ENCODE peak calls at places on chromosomes 13 and 19, in six cellular contexts. O is GM23248, E is stomach, H is RWPE2, S is DND-41, G is ovary. F is an unnamed sample. For H3K4me1 and H3K9me3, the result is how much of the 10 kb centered on the place peaks cover.

GRCh38 chr19:4597278-4597974 is 37.9 kb upstream of the SEMA6B start:
- DNase-seq in O (no peak), E (no peak), H (no peak), S (no peak), G (no peak), F (no peak)

GRCh38 chr13:89455741-89456140 is 1784.6 kb downstream of the SLITRK5 start:
- DNase-seq in O (no peak), E (no peak), H (peak), S (no peak), G (no peak), F (no peak)

GRCh38 chr13:110687736-110688135 is 18.2 kb downstream of the CARS2 start:
- DNase-seq in O (no peak), E (no peak), H (no peak), S (no peak), G (no peak), F (no peak)

GRCh38 chr19:16326401-16327130 is 1.9 kb downstream of the KLF2 start:
- DNase-seq in O (peak), E (no peak), H (no peak), S (no peak), G (peak), F (no peak)

GRCh38 chr13:113559901-113560644 is 24.5 kb upstream of the TFDP1 start:
- DNase-seq in O (no peak), E (peak), H (peak), S (no peak), G (no peak), F (no peak)

GRCh38 chr13:51148223-51148951 is 37.3 kb upstream of the C13orf42 start:
- DNase-seq in O (no peak), E (no peak), H (no peak), S (no peak), G (no peak), F (no peak)

GRCh38 chr19:56273563-56274117 is 1.1 kb downstream of the EDDM13 start:
- DNase-seq in O (peak), E (no peak), H (no peak), S (no peak), G (no peak), F (no peak)

GRCh38 chr13:24274452-24274971 is 34.9 kb upstream of the C1QTNF9 start:
- DNase-seq in O (no peak), E (peak), H (no peak), S (peak), G (peak), F (no peak)

GRCh38 chr13:108895220-108895704 is 265.9 kb downstream of the MYO16 start:
- DNase-seq in O (peak), E (no peak), H (no peak), S (no peak), G (no peak), F (no peak)

GRCh38 chr19:2014731-2015610 is 543 bp downstream of the BTBD2 start:
- DNase-seq in O (peak), E (no peak), H (no peak), S (peak), G (peak), F (peak)

GRCh38 chr19:2244486-2244885 is 4.6 kb upstream of the AMH start:
- DNase-seq in O (no peak), E (no peak), H (no peak), S (no peak), G (no peak), F (no peak)

GRCh38 chr13:30235206-30235605 is 72.1 kb downstream of the KATNAL1 start:
- DNase-seq in O (peak), E (no peak), H (no peak), S (no peak), G (no peak), F (no peak)

GRCh38 chr19:11434703-11435056 is 241 bp downstream of the ODAD3 start:
- DNase-seq in O (no peak), E (no peak), H (no peak), S (no peak), G (no peak), F (no peak)

GRCh38 chr13:20393273-20394235 is 132.1 kb downstream of the CRYL1 start:
- DNase-seq in O (no peak), E (no peak), H (no peak), S (no peak), G (no peak), F (no peak)

GRCh38 chr13:44796597-44797517 is 192.4 kb downstream of the NUFIP1 start:
- DNase-seq in O (no peak), E (peak), H (no peak), S (no peak), G (no peak), F (no peak)

GRCh38 chr19:55704494-55705245 is 29.6 kb downstream of the EPN1 start:
- DNase-seq in O (peak), E (no peak), H (no peak), S (no peak), G (peak), F (no peak)

GRCh38 chr19:39940221-39940833 is 5.9 kb upstream of the FCGBP start:
- DNase-seq in O (no peak), E (no peak), H (no peak), S (no peak), G (no peak), F (no peak)

GRCh38 chr13:24087611-24088235 is 72.8 kb upstream of the SPATA13 start:
- DNase-seq in O (no peak), E (peak), H (no peak), S (no peak), G (peak), F (peak)

GRCh38 chr13:44976196-44976595 is 13.1 kb downstream of the NUFIP1 start:
- DNase-seq in O (no peak), E (no peak), H (no peak), S (no peak), G (no peak), F (no peak)

GRCh38 chr19:7848779-7849457 is 18.9 kb downstream of the EVI5L start:
- DNase-seq in O (no peak), E (no peak), H (peak), S (no peak), G (peak), F (peak)

GRCh38 chr19:7850975-7851622 is 21.1 kb downstream of the EVI5L start:
- DNase-seq in O (no peak), E (no peak), H (peak), S (no peak), G (no peak), F (no peak)

GRCh38 chr19:7851623-7852500 is 21.8 kb downstream of the EVI5L start:
- DNase-seq in O (no peak), E (no peak), H (peak), S (no peak), G (no peak), F (peak)

GRCh38 chr19:7850429-7850819 is 20.4 kb downstream of the EVI5L start:
- DNase-seq in O (no peak), E (no peak), H (no peak), S (no peak), G (peak), F (no peak)

DNA sequence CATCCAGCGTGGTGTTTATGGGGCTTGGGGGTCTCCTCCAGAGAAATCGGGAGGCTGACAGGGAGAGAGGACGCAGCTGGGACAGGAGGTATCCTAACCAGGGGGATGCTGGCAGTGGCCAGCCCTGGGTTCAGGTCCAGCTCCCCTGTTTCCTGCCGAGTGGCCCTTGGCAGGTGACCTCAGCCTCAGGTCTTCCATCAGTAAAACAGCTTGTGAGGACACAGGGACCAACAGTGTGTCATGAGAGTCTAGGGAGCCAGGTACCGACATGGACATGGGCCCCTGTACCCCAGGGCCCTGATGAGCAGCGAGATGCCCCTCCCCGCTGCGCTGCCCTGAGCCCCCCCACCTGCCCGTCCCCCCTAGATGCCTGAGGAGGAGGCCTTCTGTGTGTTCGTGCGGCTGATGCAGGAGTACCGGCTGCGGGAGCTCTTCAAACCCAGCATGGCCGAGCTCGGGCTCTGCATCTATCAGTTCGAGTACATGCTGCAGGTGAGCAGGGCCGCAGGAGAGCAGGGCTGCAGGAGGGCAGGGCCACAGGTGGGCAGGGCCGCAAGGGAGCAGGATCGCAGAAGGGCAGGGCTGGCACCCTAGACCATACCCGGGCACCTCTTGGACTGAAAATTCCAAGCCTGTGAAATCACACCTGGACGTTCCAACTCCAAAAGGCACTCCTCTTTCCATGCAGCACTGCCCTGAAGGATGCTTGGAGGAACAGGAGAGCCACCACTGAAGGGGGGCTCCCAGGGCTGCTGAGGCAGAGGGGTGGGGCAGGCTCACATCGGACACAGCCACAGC is 19.8 kb downstream of the EVI5L start:
- DNase-seq in O (no peak), E (no peak), H (peak), S (no peak), G (no peak), F (no peak)
- H3K4me1 ChIP-seq in O (under half), E (under half), H (under half), S (under half), G (under half), F (under half)

DNA sequence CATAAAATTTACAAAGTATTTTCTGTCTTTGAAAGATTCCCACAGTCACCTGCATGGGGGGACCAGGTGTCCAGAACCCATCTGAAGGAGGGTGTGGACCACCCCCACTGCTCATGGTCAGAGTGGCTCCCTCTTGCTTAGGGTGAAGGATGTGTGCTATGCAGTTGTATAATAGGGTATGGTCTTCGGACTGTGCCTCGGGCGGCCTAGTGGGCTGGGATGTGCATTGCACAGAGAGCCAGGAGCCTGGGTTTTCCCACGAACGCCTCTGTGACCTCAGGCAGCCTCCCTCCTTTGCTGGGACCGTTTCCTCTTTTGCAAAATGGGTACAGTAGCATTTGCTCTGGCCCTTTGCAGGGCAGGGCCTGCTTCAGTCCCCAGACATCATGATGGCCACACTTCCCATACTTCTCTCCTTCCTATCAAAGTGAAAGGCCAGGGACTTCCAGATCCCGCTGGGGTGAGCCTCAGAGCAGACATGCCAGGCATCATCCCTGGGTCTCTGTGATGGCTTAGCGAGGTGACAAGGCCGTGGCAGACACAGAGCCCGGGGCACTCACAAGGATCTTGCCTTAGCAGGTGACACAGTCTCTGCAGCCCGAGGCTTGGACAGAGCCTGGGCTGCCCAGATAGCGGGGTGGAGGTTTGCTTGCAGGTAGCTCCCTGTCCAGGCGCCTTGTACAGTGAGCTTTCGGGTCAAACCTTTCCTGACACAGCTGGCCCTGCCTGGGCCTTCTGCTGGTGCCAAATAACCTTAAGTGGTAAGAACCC is 59.4 kb upstream of the ZNF536 start:
- DNase-seq in O (no peak), E (no peak), H (peak), S (no peak), G (no peak), F (no peak)
- H3K9me3 ChIP-seq in O (under half), E (under half), H (under half), S (under half), G (under half), F (under half)

GRCh38 chr19:38838208-38838985 is 6.8 kb upstream of the ECH1 start:
- DNase-seq in O (no peak), E (peak), H (peak), S (no peak), G (no peak), F (peak)
- H3K4me1 ChIP-seq in O (under half), E (under half), H (under half), S (under half), G (under half), F (under half)

DNA sequence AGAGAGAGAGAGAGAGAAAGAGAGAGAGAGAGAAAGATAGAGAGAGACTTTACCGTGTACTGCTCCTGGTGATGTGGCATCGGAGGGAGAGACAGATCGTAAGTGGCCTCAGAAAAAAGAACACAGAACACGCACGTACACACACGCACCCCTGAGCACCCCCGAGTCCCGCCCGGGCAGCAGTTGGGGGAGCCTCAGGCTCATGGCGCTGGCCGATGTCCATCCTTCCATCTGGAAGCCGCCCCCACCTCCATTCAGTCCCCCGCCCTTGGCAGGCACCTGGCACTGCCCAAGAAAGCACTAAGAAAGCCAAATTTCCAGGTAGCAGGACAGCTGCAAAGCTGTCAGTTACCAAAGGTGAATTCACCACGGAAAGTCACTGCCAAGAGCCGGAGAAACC is 116.9 kb downstream of the IER2 start:
- DNase-seq in O (no peak), E (no peak), H (no peak), S (no peak), G (no peak), F (no peak)
- H3K9me3 ChIP-seq in O (under half), E (under half), H (under half), S (under half), G (under half), F (under half)

F was measured in pancreas.